ENCODE peak calls at places on chromosome 17, in four cellular contexts. C, T, M and W are unnamed samples.

GRCh38 chr17:42311240-42312034 is 23.1 kb downstream of the STAT5A start:
- DNase-seq in M (no peak), C (no peak), T (peak), W (no peak)

GRCh38 chr17:48051706-48052486 is 3.7 kb downstream of the NFE2L1 start:
- DNase-seq in M (peak), C (no peak), T (peak), W (no peak)

GRCh38 chr17:81395600-81396277 is 482 bp downstream of the BAHCC1 start:
- DNase-seq in T (no peak), C (no peak), M (no peak), W (no peak)

GRCh38 chr17:2174471-2175293 is 119.8 kb downstream of the HIC1 start:
- DNase-seq in C (no peak), T (peak), M (no peak), W (peak)

GRCh38 chr17:31171711-31172110 is 76.9 kb downstream of the NF1 start:
- DNase-seq in M (no peak), C (no peak), T (no peak), W (no peak)

GRCh38 chr17:46121841-46122485 is 71.3 kb downstream of the KANSL1 start:
- DNase-seq in M (no peak), C (no peak), T (no peak), W (no peak)

GRCh38 chr17:42289863-42290165 is 1.5 kb downstream of the STAT5A start:
- DNase-seq in C (no peak), T (no peak), M (no peak), W (no peak)

GRCh38 chr17:60369727-60370126 is 22.2 kb downstream of the USP32 start:
- DNase-seq in M (no peak), C (no peak), T (no peak), W (no peak)

GRCh38 chr17:15963670-15964110 is 18.8 kb downstream of the ADORA2B start:
- DNase-seq in C (no peak), M (peak), T (no peak), W (no peak)

GRCh38 chr17:82638183-82638773 is 10.0 kb downstream of the WDR45B start:
- DNase-seq in M (no peak), C (no peak), T (no peak), W (no peak)

GRCh38 chr17:6632530-6632929 is 8.0 kb downstream of the KIAA0753 start:
- DNase-seq in T (no peak), M (no peak), C (no peak), W (no peak)

GRCh38 chr17:9002610-9003354 is 18.5 kb upstream of the NTN1 start:
- DNase-seq in T (no peak), C (no peak), M (peak), W (peak)

GRCh38 chr17:67491009-67491677 is 114.1 kb downstream of the PITPNC1 start:
- DNase-seq in M (peak), C (no peak), T (peak), W (no peak)

GRCh38 chr17:72662827-72663190 is 429.7 kb downstream of the SLC39A11 start:
- DNase-seq in C (no peak), T (no peak), M (no peak), W (no peak)

GRCh38 chr17:72659811-72660210 is 432.7 kb downstream of the SLC39A11 start:
- DNase-seq in M (peak), C (no peak), T (no peak), W (no peak)

GRCh38 chr17:72661945-72662826 is 430.3 kb downstream of the SLC39A11 start:
- DNase-seq in T (no peak), M (no peak), C (no peak), W (no peak)

GRCh38 chr17:72660274-72661092 is 432.0 kb downstream of the SLC39A11 start:
- DNase-seq in M (no peak), T (no peak), C (no peak), W (no peak)

GRCh38 chr17:72661093-72661944 is 431.2 kb downstream of the SLC39A11 start:
- DNase-seq in M (peak), C (no peak), T (no peak), W (no peak)
- TF ChIP-seq CTCF in M (peak), C (no peak), T (no peak), W (peak)

DNA sequence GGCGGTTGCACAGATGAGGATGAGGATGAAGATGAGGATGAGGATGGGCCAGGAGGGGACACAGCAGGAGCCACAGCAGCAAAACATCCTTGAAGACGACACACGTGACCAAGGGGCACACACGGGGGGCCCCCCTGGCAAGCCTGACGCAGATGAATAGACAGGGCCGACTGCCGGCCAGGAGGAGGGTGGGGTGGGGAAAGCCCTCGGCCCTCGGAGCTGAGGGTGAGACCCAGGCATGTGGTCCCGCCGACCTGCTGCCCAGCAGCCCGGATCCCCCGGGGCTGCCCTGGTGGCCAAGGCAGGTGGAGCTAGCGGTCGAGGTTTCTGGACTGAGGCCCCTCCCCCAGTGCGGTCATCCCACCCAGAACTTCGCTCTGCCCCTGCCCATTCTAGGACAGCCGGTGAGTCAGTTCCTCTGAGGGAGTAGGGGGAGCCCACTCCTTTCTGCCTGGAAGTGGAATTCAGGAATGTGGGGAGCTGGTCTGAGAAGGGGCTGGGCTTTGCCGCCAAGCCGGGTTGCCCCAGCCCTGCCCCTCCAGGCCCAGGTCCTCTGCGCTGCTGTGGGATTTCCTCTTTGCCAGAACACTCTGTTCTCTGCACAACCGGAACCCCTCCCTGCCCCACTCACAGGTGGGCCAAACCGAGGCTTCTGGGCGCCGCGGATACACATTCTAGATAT is 9.9 kb downstream of the CYGB start:
- DNase-seq in M (peak), T (no peak), C (peak), W (no peak)
- TF ChIP-seq CTCF in M (no peak), T (no peak), C (no peak), W (no peak)

DNA sequence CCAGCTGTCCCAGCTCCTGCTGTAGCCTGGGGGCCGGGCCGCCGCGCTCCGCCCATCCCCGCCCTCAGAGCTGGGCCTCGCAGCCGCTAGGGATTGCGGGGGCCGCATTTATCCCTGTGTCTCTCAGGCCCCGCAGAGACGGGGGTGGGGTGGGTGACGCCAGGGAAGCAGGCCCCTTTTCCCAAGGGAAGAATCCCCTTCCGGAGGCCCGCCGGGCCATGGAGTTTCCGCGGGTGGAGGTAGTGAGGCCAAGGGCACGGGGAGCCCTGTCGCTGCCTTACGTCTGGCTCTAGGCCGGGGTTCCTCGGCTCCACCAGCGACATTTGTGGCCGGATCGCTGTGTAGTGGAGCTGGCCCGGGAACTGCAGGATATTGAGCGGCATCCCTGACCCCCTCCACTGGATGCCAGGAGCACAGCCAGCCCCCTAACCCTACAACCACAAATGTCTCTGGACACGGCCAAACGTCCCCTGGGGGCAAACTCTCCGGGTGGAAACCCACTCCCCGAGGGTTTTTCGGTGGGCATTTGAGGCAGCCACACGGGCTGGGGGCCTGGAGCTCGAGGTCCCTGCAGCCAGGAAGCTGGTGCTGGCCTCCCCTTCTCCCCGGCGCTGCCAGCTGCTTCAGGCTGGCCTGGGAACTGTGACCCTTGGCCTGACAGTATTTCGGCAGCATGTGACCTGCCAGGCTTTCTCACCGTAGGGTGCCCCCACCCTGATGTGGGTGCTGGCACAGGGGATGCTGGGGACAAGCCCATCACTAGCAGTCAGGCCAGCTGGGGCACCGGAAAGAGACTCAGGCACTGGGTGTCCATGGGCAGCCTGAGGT is 12.0 kb upstream of the CD300A start:
- DNase-seq in M (peak), C (no peak), T (no peak), W (no peak)
- TF ChIP-seq CTCF in M (no peak), C (no peak), T (no peak), W (peak)

DNA sequence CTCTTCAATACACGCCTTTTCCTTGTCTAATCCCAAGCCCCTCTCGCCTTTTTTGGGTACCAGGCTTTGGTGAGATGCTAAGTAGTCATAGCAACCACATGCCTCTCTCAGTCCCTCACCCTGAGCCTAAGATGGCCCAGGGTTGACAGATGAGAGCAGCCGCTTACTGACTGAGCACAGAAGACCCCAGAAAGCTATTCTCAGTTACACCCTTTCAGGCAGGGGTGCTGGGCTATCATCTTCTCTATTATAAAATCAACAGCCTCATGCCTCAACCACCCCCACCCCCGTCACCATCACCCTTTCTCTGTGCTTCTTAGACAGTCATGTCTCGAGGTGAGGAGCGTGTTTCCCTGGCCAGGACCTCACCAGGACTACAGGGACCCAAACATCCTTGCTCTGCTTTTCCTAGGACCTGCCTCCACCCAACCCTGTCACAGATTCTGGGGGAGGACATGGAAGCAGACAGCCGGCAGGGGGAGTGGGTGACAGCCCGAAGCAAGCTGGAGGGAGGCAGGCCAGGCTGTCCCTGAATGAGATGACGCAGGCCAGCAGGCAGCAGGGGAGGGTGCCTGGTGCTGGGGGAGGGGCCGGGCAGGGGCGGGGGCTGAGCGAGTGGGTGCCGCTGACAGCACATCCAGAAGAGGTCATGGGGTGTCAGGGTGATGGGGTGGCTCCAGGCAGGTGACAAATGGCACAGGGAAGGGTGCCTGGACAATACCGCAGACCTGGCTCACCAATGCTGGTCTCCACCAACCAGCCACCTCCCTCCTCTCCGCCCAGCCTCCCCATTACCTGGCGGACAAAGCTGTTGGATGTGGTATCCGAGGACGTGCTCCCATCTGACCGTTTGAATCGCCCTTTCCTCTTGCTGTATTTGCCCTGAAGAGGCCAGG is 3.1 kb downstream of the CACNB1 start:
- DNase-seq in T (no peak), M (no peak), C (no peak), W (peak)
- TF ChIP-seq CTCF in T (peak), M (no peak), C (no peak), W (no peak)

GRCh38 chr17:56754523-56755208 is 79.1 kb downstream of the C17orf67 start:
- DNase-seq in C (no peak), T (no peak), M (no peak), W (peak)

GRCh38 chr17:56756536-56756935 is 77.2 kb downstream of the C17orf67 start:
- DNase-seq in C (no peak), M (peak), T (peak), W (no peak)

GRCh38 chr17:56755310-56755709 is 78.4 kb downstream of the C17orf67 start:
- DNase-seq in C (no peak), T (no peak), M (no peak), W (no peak)

GRCh38 chr17:56752263-56752662 is 81.5 kb downstream of the C17orf67 start:
- DNase-seq in T (no peak), M (no peak), C (no peak), W (no peak)

DNA sequence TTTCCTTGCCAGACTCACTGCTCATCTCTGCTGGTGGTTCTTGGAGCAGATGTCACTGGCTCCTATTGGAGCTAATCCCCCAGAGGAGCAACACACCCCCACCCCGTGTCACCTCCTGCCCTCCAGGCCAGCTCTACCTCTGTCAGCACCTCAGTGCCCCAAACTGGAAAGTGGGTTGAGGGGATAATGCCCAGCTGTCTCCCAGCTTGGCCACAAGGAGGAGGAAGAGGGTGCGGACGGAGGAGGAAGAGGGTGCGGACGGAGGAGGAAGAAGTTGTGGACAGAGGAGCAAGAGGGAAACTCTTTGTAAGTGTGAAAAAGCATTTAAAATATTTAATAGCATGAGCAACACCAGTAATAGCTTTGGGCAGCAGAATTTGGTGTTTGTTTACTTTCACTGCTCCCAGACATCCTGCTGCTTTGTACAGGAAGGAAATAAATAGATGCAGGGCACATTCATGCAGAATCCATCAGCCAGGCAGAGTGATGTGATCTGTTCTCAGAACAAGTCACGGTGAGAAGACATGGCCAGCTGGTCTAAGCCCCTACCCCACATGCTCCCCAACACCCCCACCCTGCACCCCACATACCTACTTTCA is 82.5 kb downstream of the C17orf67 start:
- DNase-seq in M (no peak), T (no peak), C (no peak), W (peak)
- TF ChIP-seq CTCF in M (no peak), T (no peak), C (no peak), W (peak)